ENCODE peak calls at places on chromosomes 13 and 19, in four cellular contexts. One of them, this sample, is unnamed.

GRCh38 chr13:99442273-99442895 is 58.9 kb upstream of the TM9SF2 start:
- DNase-seq in cardiac fibroblast: peak
- DNase-seq in AG10803: peak
- DNase-seq in suprapubic skin: no peak
- DNase-seq in this sample: no peak

GRCh38 chr13:63938851-63939250 is 2523.2 kb upstream of the PCDH20 start:
- DNase-seq in AG10803: no peak
- DNase-seq in suprapubic skin: no peak
- DNase-seq in cardiac fibroblast: peak
- DNase-seq in this sample: no peak

GRCh38 chr19:45638930-45639729 is at the start of gene EML2:
- DNase-seq in AG10803: peak
- DNase-seq in suprapubic skin: peak
- DNase-seq in cardiac fibroblast: peak
- DNase-seq in this sample: peak

GRCh38 chr13:32496574-32497160 is 41.9 kb downstream of the N4BP2L2 start:
- DNase-seq in cardiac fibroblast: peak
- DNase-seq in suprapubic skin: no peak
- DNase-seq in AG10803: no peak
- DNase-seq in this sample: no peak

GRCh38 chr13:95492044-95492801 is 60.3 kb upstream of the CLDN10 start:
- DNase-seq in suprapubic skin: no peak
- DNase-seq in cardiac fibroblast: no peak
- DNase-seq in AG10803: no peak
- DNase-seq in this sample: no peak

GRCh38 chr19:750640-751423 is at the start of gene MISP:
- DNase-seq in AG10803: no peak
- DNase-seq in suprapubic skin: no peak
- DNase-seq in cardiac fibroblast: no peak
- DNase-seq in this sample: no peak

GRCh38 chr19:48565090-48565489 is 13.1 kb downstream of the SULT2B1 start:
- DNase-seq in cardiac fibroblast: peak
- DNase-seq in AG10803: peak
- DNase-seq in suprapubic skin: no peak
- DNase-seq in this sample: no peak

GRCh38 chr19:19550454-19550842 is 12.4 kb downstream of the CILP2 start:
- DNase-seq in suprapubic skin: no peak
- DNase-seq in AG10803: peak
- DNase-seq in cardiac fibroblast: peak
- DNase-seq in this sample: no peak

GRCh38 chr19:14580623-14581237 is 2.2 kb upstream of the CLEC17A start:
- DNase-seq in suprapubic skin: no peak
- DNase-seq in AG10803: no peak
- DNase-seq in cardiac fibroblast: no peak
- DNase-seq in this sample: no peak

GRCh38 chr19:38556521-38557174 is 61.1 kb downstream of the MAP4K1 start:
- DNase-seq in cardiac fibroblast: no peak
- DNase-seq in suprapubic skin: no peak
- DNase-seq in AG10803: peak
- DNase-seq in this sample: no peak

GRCh38 chr19:15248106-15248505 is 15.9 kb upstream of the EPHX3 start:
- DNase-seq in suprapubic skin: no peak
- DNase-seq in AG10803: no peak
- DNase-seq in cardiac fibroblast: no peak
- DNase-seq in this sample: no peak

GRCh38 chr19:21593008-21593427 is 87.6 kb downstream of the ZNF429 start:
- DNase-seq in AG10803: no peak
- DNase-seq in cardiac fibroblast: no peak
- DNase-seq in suprapubic skin: no peak
- DNase-seq in this sample: no peak

GRCh38 chr13:26497991-26498423 is 59.5 kb upstream of the WASF3 start:
- DNase-seq in AG10803: peak
- DNase-seq in suprapubic skin: no peak
- DNase-seq in cardiac fibroblast: peak
- DNase-seq in this sample: no peak

GRCh38 chr19:1104452-1105216 is 840 bp downstream of the GPX4 start:
- DNase-seq in AG10803: peak
- DNase-seq in suprapubic skin: no peak
- DNase-seq in cardiac fibroblast: peak
- DNase-seq in this sample: peak

GRCh38 chr13:20924758-20925394 is 22.3 kb upstream of the XPO4 start:
- DNase-seq in suprapubic skin: peak
- DNase-seq in AG10803: peak
- DNase-seq in cardiac fibroblast: peak
- DNase-seq in this sample: peak

GRCh38 chr19:6045108-6045507 is 65.2 kb downstream of the RFX2 start:
- DNase-seq in suprapubic skin: no peak
- DNase-seq in AG10803: no peak
- DNase-seq in cardiac fibroblast: no peak
- DNase-seq in this sample: no peak

GRCh38 chr13:69524459-69525155 is 583.0 kb upstream of the ATXN8OS start:
- DNase-seq in AG10803: no peak
- DNase-seq in cardiac fibroblast: no peak
- DNase-seq in suprapubic skin: no peak
- DNase-seq in this sample: no peak

GRCh38 chr19:35153701-35154534 is 617 bp upstream of the FXYD5 start:
- DNase-seq in AG10803: peak
- DNase-seq in suprapubic skin: peak
- DNase-seq in cardiac fibroblast: peak
- DNase-seq in this sample: peak

GRCh38 chr13:104976964-104977363 is 1558.5 kb downstream of the EFNB2 start:
- DNase-seq in suprapubic skin: no peak
- DNase-seq in cardiac fibroblast: no peak
- DNase-seq in AG10803: no peak
- DNase-seq in this sample: no peak

GRCh38 chr19:18063463-18063862 is 23.3 kb downstream of the IL12RB1 start:
- DNase-seq in cardiac fibroblast: no peak
- DNase-seq in AG10803: no peak
- DNase-seq in suprapubic skin: no peak
- DNase-seq in this sample: no peak

GRCh38 chr19:49442793-49443365 is 1.6 kb upstream of the SLC17A7 start:
- DNase-seq in suprapubic skin: peak
- DNase-seq in cardiac fibroblast: peak
- DNase-seq in AG10803: peak
- DNase-seq in this sample: peak

GRCh38 chr13:28415994-28416411 is 78.9 kb downstream of the FLT1 start:
- DNase-seq in AG10803: no peak
- DNase-seq in cardiac fibroblast: no peak
- DNase-seq in suprapubic skin: no peak
- DNase-seq in this sample: no peak
- TF ChIP-seq CTCF in AG10803: no peak
- TF ChIP-seq CTCF in cardiac fibroblast: no peak
- TF ChIP-seq CTCF in suprapubic skin: no peak
- TF ChIP-seq CTCF in this sample: no peak

GRCh38 chr19:58571575-58571947 is 1.6 kb downstream of the MZF1 start:
- DNase-seq in suprapubic skin: peak
- DNase-seq in cardiac fibroblast: no peak
- DNase-seq in AG10803: no peak
- DNase-seq in this sample: no peak

GRCh38 chr19:58570770-58571574 is 2.2 kb downstream of the MZF1 start:
- DNase-seq in suprapubic skin: peak
- DNase-seq in cardiac fibroblast: no peak
- DNase-seq in AG10803: no peak
- DNase-seq in this sample: no peak

GRCh38 chr19:58572026-58572817 is 913 bp downstream of the MZF1 start:
- DNase-seq in AG10803: no peak
- DNase-seq in cardiac fibroblast: no peak
- DNase-seq in suprapubic skin: peak
- DNase-seq in this sample: no peak

GRCh38 chr19:58573658-58574164 is 576 bp upstream of the MZF1 start:
- DNase-seq in cardiac fibroblast: no peak
- DNase-seq in AG10803: no peak
- DNase-seq in suprapubic skin: no peak
- DNase-seq in this sample: no peak

GRCh38 chr19:58572818-58573657 is at the start of gene MZF1:
- DNase-seq in AG10803: peak
- DNase-seq in suprapubic skin: peak
- DNase-seq in cardiac fibroblast: peak
- DNase-seq in this sample: peak
- TF ChIP-seq CTCF in AG10803: peak
- TF ChIP-seq CTCF in suprapubic skin: peak
- TF ChIP-seq CTCF in cardiac fibroblast: peak
- TF ChIP-seq CTCF in this sample: no peak

DNA sequence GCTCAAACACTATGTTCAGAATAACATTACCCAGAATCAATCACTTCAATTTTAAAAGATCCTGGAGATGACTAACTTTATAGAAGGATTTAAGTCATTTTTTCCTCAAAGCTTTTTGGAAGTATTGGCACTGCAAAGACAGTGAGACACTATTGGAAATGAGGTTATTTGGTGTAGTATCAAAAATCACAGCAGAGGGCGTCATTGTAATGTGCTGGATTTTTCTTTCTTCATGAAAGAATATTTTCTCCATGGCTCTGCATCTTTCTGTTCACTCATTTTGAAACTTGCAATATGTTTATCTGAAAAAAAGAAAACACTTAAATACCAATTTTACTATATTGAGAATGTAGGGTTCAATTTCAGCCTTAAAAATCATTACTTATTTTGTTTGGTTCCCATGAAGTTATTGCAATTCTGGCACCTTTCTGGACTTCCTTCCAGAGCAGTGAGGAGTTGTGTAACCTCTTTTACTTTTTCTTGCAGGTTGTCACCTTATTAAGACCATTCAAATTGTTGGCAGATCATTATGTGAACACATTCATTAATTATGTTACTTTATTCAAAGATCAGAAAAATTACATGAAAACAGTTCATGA is 3.7 kb upstream of the CSNK1A1L start:
- DNase-seq in cardiac fibroblast: peak
- DNase-seq in AG10803: peak
- DNase-seq in suprapubic skin: no peak
- DNase-seq in this sample: no peak
- TF ChIP-seq CTCF in cardiac fibroblast: peak
- TF ChIP-seq CTCF in AG10803: peak
- TF ChIP-seq CTCF in suprapubic skin: peak
- TF ChIP-seq CTCF in this sample: no peak

GRCh38 chr13:66397133-66397532 is 833.0 kb downstream of the PCDH9 start:
- DNase-seq in AG10803: no peak
- DNase-seq in cardiac fibroblast: no peak
- DNase-seq in suprapubic skin: no peak
- DNase-seq in this sample: no peak
- TF ChIP-seq CTCF in AG10803: no peak
- TF ChIP-seq CTCF in cardiac fibroblast: no peak
- TF ChIP-seq CTCF in suprapubic skin: no peak
- TF ChIP-seq CTCF in this sample: no peak

DNA sequence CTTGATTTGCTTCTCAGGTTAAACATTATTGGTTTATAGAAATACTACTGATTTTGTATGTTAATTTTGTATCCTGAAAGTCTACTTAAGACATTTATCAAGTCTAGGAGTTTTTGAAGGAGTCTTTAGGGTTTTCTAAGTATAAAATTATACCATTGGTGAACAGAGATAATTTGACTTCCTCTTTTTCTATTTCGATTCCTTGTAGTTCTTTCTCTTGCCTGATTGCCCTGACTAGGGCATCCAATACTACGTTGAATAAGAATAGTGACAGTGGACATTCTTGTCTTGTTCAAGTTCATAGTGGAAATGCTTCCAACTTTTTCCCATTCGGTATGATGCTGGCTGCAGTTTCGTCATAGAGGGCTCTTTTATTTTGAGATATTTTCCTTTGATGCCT is 807.5 kb upstream of the SLC10A2 start:
- DNase-seq in suprapubic skin: no peak
- DNase-seq in AG10803: no peak
- DNase-seq in cardiac fibroblast: no peak
- DNase-seq in this sample: no peak
- TF ChIP-seq CTCF in suprapubic skin: no peak
- TF ChIP-seq CTCF in AG10803: no peak
- TF ChIP-seq CTCF in cardiac fibroblast: no peak
- TF ChIP-seq CTCF in this sample: no peak

GRCh38 chr13:84844473-84844872 is 954.7 kb downstream of the SLITRK6 start:
- DNase-seq in AG10803: no peak
- DNase-seq in cardiac fibroblast: no peak
- DNase-seq in suprapubic skin: no peak
- DNase-seq in this sample: no peak
- TF ChIP-seq CTCF in AG10803: no peak
- TF ChIP-seq CTCF in cardiac fibroblast: no peak
- TF ChIP-seq CTCF in suprapubic skin: no peak
- TF ChIP-seq CTCF in this sample: no peak

DNA sequence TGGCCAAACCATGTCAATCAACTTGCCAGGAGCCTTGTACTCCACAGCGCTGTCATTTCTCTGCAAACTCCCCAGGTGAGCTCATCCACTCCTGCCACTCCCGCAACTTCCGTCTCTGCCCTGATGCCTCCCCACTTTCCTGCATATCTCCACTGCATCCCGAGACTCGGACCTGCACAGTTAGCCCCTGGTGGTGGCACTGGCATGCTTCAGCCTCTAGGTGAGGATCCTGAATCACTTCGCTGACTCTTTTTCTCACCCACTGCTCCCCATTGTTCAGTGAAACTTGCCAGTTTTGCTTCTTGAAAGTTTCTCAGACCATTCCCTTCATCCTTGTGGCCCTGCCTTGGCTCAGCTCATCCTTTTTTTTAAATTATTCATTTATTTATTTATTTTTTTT is 3.4 kb upstream of the CTU1 start:
- DNase-seq in cardiac fibroblast: no peak
- DNase-seq in suprapubic skin: no peak
- DNase-seq in AG10803: no peak
- DNase-seq in this sample: no peak
- TF ChIP-seq CTCF in cardiac fibroblast: peak
- TF ChIP-seq CTCF in suprapubic skin: no peak
- TF ChIP-seq CTCF in AG10803: no peak
- TF ChIP-seq CTCF in this sample: no peak

DNA sequence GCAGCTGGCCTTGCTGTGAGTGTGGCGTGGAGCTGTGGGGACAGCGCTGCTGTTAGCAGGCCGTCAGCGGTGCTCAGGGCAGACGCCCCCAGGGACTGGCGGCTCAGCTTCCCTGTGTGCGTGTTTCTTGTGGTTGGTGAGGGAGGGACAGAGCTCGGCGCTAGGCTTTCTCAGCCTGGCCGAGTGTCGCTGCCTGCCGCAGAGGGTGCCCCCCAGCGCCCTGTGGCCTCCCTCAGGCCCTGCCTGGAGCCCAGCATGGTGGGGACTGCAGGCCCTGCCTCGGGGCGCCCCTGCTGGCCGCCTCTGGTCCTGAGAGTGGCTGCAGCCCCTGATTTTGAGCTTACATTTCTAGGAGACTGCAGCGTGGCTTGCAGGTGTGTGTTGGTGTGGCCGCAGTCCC is 35.5 kb downstream of the DOT1L start:
- DNase-seq in suprapubic skin: no peak
- DNase-seq in AG10803: no peak
- DNase-seq in cardiac fibroblast: no peak
- DNase-seq in this sample: no peak
- TF ChIP-seq CTCF in suprapubic skin: no peak
- TF ChIP-seq CTCF in AG10803: no peak
- TF ChIP-seq CTCF in cardiac fibroblast: peak
- TF ChIP-seq CTCF in this sample: no peak